ENCODE peak calls at places on chromosomes 13 and 19, in eight cellular contexts. U is tibial nerve, I is astrocyte, X is thoracic aorta, J is neural progenitor cell, G is esophagus squamous epithelium, C is heart left ventricle, T is suprapubic skin. Z is an unnamed sample.

GRCh38 chr19:4066176-4066606 is 508 bp downstream of the ZBTB7A start:
- DNase-seq in T (peak; percentile 88), U (no peak), I (no peak), C (peak; percentile 61), X (no peak), J (no peak), G (no peak), Z (no peak)

GRCh38 chr13:32314968-32315254 is 252 bp downstream of the ZAR1L start:
- DNase-seq in G (no peak), J (peak; percentile 55), U (no peak), C (peak; percentile 41), X (no peak), T (no peak), I (peak; percentile 48), Z (no peak)

GRCh38 chr19:12783226-12783848 is 7.9 kb upstream of the JUNB start:
- DNase-seq in G (no peak), J (no peak), X (no peak), U (no peak), I (no peak), T (no peak), C (no peak), Z (no peak)

GRCh38 chr19:56217039-56217949 is 15.2 kb downstream of the ZSCAN5C start:
- DNase-seq in T (no peak), G (no peak), C (no peak), I (peak; percentile 29), J (peak; percentile 38), U (no peak), X (no peak), Z (no peak)

GRCh38 chr13:43935878-43936277 is 56.2 kb downstream of the LACC1 start:
- DNase-seq in G (no peak), I (no peak), J (no peak), U (no peak), T (no peak), C (no peak), X (no peak), Z (no peak)

GRCh38 chr19:15323496-15324235 is 8.7 kb downstream of the BRD4 start:
- DNase-seq in G (no peak), X (no peak), I (no peak), C (no peak), T (peak; percentile 71), J (no peak), U (no peak), Z (no peak)

GRCh38 chr13:44575741-44576395 is at the start of gene TSC22D1:
- DNase-seq in G (no peak), X (no peak), C (peak; percentile 44), U (peak; percentile 21), I (peak; percentile 59), J (peak; percentile 66), T (peak; percentile 74), Z (no peak)

GRCh38 chr13:53272873-53273272 is 244.3 kb downstream of the OLFM4 start:
- DNase-seq in G (no peak), T (no peak), U (no peak), I (no peak), C (no peak), J (no peak), X (no peak), Z (no peak)

GRCh38 chr19:51690359-51691121 is 2.6 kb upstream of the SPACA6 start:
- DNase-seq in J (peak; percentile 87), I (peak; percentile 60), T (peak; percentile 83), X (no peak), C (peak; percentile 80), U (no peak), G (no peak), Z (no peak)

GRCh38 chr13:52848455-52849190 is at the start of gene PCDH8:
- DNase-seq in U (no peak), J (peak; percentile 96), T (no peak), X (no peak), G (no peak), C (no peak), I (no peak), Z (no peak)

GRCh38 chr19:50838239-50838638 is 4.9 kb upstream of the KLK15 start:
- DNase-seq in T (no peak), X (no peak), C (no peak), G (no peak), I (no peak), J (peak; percentile 30), U (no peak), Z (no peak)

GRCh38 chr19:47145639-47146486 is 15.2 kb downstream of the SAE1 start:
- DNase-seq in I (no peak), C (no peak), J (no peak), U (no peak), X (no peak), G (no peak), T (no peak), Z (no peak)

GRCh38 chr13:95643814-95644598 is 500 bp downstream of the DZIP1 start:
- DNase-seq in J (peak; percentile 77), T (peak; percentile 63), I (peak; percentile 37), G (no peak), X (no peak), C (peak; percentile 17), U (no peak), Z (no peak)

GRCh38 chr13:112615391-112615790 is 27.4 kb upstream of the TUBGCP3 start:
- DNase-seq in J (no peak), G (no peak), X (no peak), I (no peak), U (no peak), T (no peak), C (no peak), Z (no peak)

GRCh38 chr19:4338441-4339350 is at the start of gene STAP2:
- DNase-seq in C (no peak), U (no peak), I (no peak), X (no peak), T (peak; percentile 76), J (peak; percentile 51), G (no peak), Z (no peak)

GRCh38 chr13:102401305-102401704 is 543 bp downstream of the FGF14 start:
- DNase-seq in C (no peak), J (no peak), I (peak; percentile 6), G (no peak), U (no peak), T (no peak), X (no peak), Z (no peak)
- H3K4me3 ChIP-seq in C (peak overlapping the region; percentile 57), J (peak overlapping the region; percentile 75), I (peak overlapping the region; percentile 52), G (peak overlapping the region; percentile 52), U (peak overlapping the region; percentile 35), T (peak overlapping the region; percentile 58), X (peak overlapping the region; percentile 84), Z (peak overlapping the region; percentile 83)

GRCh38 chr19:10109528-10109927 is 2.0 kb upstream of the P2RY11 start:
- DNase-seq in C (no peak), I (no peak), T (no peak), X (no peak), G (no peak), J (no peak), U (no peak), Z (no peak)

GRCh38 chr19:10107817-10108367 is 1.7 kb downstream of the PPAN start:
- DNase-seq in C (no peak), J (no peak), U (no peak), T (no peak), I (no peak), G (no peak), X (no peak), Z (no peak)

GRCh38 chr19:10105241-10106099 is 692 bp upstream of the PPAN start:
- DNase-seq in I (no peak), C (no peak), T (no peak), J (no peak), U (no peak), G (no peak), X (no peak), Z (no peak)

GRCh38 chr19:10106100-10106936 is at the start of gene PPAN:
- DNase-seq in G (peak; percentile 96), X (peak; percentile 98), U (peak; percentile 97), I (peak; percentile 92), J (peak; percentile 100), T (peak; percentile 99), C (peak; percentile 99), Z (peak; percentile 91)

DNA sequence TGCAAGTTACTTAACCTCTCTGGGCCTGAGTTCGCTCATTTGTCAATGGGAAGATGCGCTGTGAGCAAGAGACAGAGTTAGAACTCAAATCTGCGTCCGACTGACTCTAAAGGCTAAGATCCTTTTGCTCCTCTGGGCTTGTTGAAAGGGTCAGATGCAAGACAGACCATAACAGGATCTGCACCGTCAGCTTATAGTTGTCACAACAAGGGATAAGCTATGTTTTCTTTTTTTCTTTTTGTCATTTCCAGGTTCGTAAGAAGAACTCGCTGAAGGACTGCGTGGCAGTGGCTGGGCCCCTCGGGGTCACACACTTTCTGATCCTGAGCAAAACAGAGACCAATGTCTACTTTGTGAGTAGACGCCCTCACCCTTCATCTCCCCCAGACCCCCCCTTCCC is 1.1 kb downstream of the PPAN start:
- DNase-seq in X (no peak), T (no peak), I (no peak), U (no peak), G (no peak), J (no peak), C (no peak), Z (no peak)
- H3K4me1 ChIP-seq in X (peaks cover 7% of the 10 kb centered on the region), T (peaks cover 26% of the 10 kb centered on the region), I (peaks cover 9% of the 10 kb centered on the region), U (peaks cover 11% of the 10 kb centered on the region), G (peaks cover 56% of the 10 kb centered on the region), J (peaks cover 7% of the 10 kb centered on the region), C (peaks cover 16% of the 10 kb centered on the region), Z (peaks cover 3% of the 10 kb centered on the region)

DNA sequence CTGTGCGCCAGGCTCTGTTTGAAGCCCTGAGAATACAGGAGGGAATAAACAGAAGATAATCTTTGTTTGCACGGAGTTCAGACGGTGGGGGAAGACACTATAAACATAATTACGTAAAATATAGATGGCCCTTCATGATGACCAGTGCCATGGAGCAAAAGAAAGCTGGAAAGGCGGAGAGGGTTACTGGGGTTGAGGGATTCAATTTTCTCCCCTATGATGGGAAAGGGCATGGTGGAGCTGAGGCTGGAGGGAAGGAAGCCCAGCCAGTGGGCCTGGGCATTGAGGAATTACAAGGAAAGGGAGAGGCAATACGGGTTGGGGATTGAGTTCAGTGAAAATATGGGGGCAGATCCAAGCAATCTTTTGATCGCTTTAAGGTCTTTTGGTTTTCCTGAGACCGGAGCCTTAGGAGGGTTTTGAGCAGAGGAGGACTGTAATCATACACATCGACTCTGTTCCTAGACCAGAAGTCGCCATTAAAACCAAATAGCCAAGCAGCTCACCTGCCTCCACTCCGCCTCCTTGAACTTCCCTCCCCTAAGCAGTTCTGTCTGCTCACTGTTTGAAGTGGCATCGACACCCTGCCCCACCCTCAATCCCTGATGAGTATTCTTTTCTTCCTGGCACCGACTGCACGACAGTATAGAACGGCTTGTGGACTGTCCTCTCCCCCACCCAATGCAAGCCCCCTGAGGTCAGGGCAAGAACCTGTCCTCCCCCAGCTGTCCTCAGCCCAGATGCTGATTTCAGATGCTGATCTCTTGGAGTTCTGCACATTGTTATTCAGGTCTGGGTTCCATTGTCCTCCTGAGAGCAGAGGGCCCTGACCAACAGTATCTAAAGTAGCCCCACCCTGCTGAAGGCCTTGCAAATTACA is 813 bp upstream of the ZNF296 start:
- DNase-seq in I (no peak), G (no peak), C (no peak), X (no peak), T (no peak), U (no peak), J (no peak), Z (no peak)
- H3K4me3 ChIP-seq in I (peak overlapping the region; percentile 60), G (no peak overlapping the region), C (no peak overlapping the region), X (peak overlapping the region; percentile 71), T (peak overlapping the region; percentile 68), U (peak overlapping the region; percentile 33), J (peak overlapping the region; percentile 47), Z (peak overlapping the region; percentile 12)

DNA sequence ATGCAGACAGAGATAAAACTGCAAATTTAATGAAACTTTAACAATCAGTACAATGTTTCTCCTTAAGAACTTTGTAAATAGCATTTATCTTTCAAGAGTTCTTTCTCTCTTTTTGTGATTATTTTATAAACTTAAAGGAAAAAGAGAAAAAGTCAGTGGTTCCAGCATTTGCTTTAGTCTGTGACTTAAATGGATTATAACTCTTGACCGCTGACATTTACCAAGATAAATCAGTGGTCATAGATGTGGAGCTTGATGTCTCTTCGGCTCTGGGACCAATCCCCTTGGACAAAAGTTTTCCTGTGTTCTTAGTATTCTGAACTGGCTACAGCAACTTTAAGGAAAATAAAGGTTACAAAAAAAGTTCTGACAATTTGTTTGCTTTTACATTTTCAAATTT is 162.6 kb downstream of the TM9SF2 start:
- DNase-seq in X (no peak), J (no peak), I (no peak), G (no peak), U (no peak), C (no peak), T (no peak), Z (no peak)
- H3K4me1 ChIP-seq in X (no peaks in the 10 kb centered on the region), J (peaks cover 75% of the 10 kb centered on the region), I (no peaks in the 10 kb centered on the region), G (peaks cover 4% of the 10 kb centered on the region), U (no peaks in the 10 kb centered on the region), C (peaks cover 4% of the 10 kb centered on the region), T (peaks cover 4% of the 10 kb centered on the region), Z (no peaks in the 10 kb centered on the region)